ENCODE peak calls at places on chromosomes 5 and 9, in six cellular contexts. K, D, X, J, E and V are unnamed samples.

GRCh38 chr5:134290443-134290842 is 64.6 kb upstream of the PPP2CA start:
- DNase-seq in D (no peak), K (no peak), J (no peak), E (no peak), X (no peak), V (no peak)

GRCh38 chr9:132094314-132094791 is 14.7 kb upstream of the MED27 start:
- DNase-seq in X (no peak), E (peak), K (no peak), D (no peak), J (no peak), V (no peak)

GRCh38 chr5:149205625-149206523 is 64.6 kb downstream of the ABLIM3 start:
- DNase-seq in X (no peak), J (no peak), D (no peak), K (no peak), E (peak), V (peak)

GRCh38 chr5:84437673-84438315 is 53.1 kb upstream of the EDIL3 start:
- DNase-seq in E (peak), D (no peak), K (no peak), J (no peak), X (no peak), V (no peak)

GRCh38 chr9:131608469-131609115 is 63.3 kb downstream of the PRRT1B start:
- DNase-seq in E (peak), X (peak), D (peak), K (no peak), J (peak), V (peak)

GRCh38 chr5:141437208-141437607 is 6.9 kb downstream of the PCDHGA12 start:
- DNase-seq in X (no peak), D (no peak), K (no peak), J (no peak), E (peak), V (no peak)

GRCh38 chr9:136722969-136723356 is 10.6 kb downstream of the DIPK1B start:
- DNase-seq in K (peak), D (no peak), E (no peak), X (no peak), J (no peak), V (no peak)

GRCh38 chr5:126769703-126770102 is 7.2 kb upstream of the LMNB1 start:
- DNase-seq in E (no peak), K (no peak), D (no peak), J (no peak), X (no peak), V (no peak)

GRCh38 chr5:138353550-138353893 is 1.0 kb downstream of the KDM3B start:
- DNase-seq in D (no peak), J (no peak), X (no peak), K (no peak), E (no peak), V (no peak)

GRCh38 chr5:134245101-134245604 is 19.3 kb upstream of the PPP2CA start:
- DNase-seq in X (peak), E (peak), J (no peak), K (no peak), D (no peak), V (no peak)

GRCh38 chr5:79859588-79859987 is 131.5 kb downstream of the MTX3 start:
- DNase-seq in E (no peak), D (no peak), K (no peak), J (no peak), X (no peak), V (no peak)

GRCh38 chr5:180817847-180818246 is 15.2 kb upstream of the MGAT1 start:
- DNase-seq in X (no peak), K (no peak), J (no peak), E (no peak), D (peak), V (no peak)

GRCh38 chr5:134028496-134028895 is 23.7 kb upstream of the VDAC1 start:
- DNase-seq in J (no peak), K (peak), E (no peak), D (no peak), X (no peak), V (no peak)

GRCh38 chr5:180334751-180335613 is 18.2 kb downstream of the GFPT2 start:
- DNase-seq in J (no peak), X (no peak), E (no peak), K (peak), D (peak), V (no peak)

GRCh38 chr5:10457682-10458574 is 16.2 kb downstream of the ROPN1L start:
- DNase-seq in D (no peak), J (peak), E (no peak), K (peak), X (no peak), V (no peak)

GRCh38 chr5:158754018-158754514 is 345.6 kb downstream of the EBF1 start:
- DNase-seq in E (peak), K (no peak), J (no peak), D (no peak), X (no peak), V (no peak)

GRCh38 chr9:76868897-76869296 is 37.0 kb downstream of the PRUNE2 start:
- DNase-seq in J (no peak), X (no peak), K (no peak), E (no peak), D (no peak), V (no peak)

GRCh38 chr5:107389130-107389553 is 281.6 kb downstream of the EFNA5 start:
- DNase-seq in J (peak), K (no peak), E (peak), X (no peak), D (no peak), V (no peak)

GRCh38 chr9:134592018-134592818 is 49.4 kb upstream of the COL5A1 start:
- DNase-seq in J (no peak), E (peak), X (peak), K (no peak), D (peak), V (peak)

GRCh38 chr9:76662476-76663281 is 101.6 kb upstream of the PCA3 start:
- DNase-seq in D (no peak), J (no peak), K (no peak), E (no peak), X (no peak), V (no peak)

GRCh38 chr5:179621551-179621971 is 1.9 kb downstream of the HNRNPH1 start:
- DNase-seq in K (peak), D (peak), E (no peak), X (peak), J (no peak), V (no peak)

GRCh38 chr5:59873113-59873512 is 20.4 kb downstream of the PDE4D start:
- DNase-seq in E (peak), X (no peak), J (no peak), K (no peak), D (no peak), V (no peak)

GRCh38 chr9:133842174-133842573 is 104.0 kb upstream of the SARDH start:
- DNase-seq in K (no peak), E (no peak), D (no peak), J (peak), X (no peak), V (no peak)

GRCh38 chr9:89878687-89879086 is 273.9 kb downstream of the GADD45G start:
- DNase-seq in X (peak), K (peak), E (no peak), J (peak), D (peak), V (peak)

GRCh38 chr5:43804723-43805122 is 201.7 kb downstream of the NNT start:
- DNase-seq in D (no peak), E (no peak), J (no peak), X (no peak), K (no peak), V (no peak)

DNA sequence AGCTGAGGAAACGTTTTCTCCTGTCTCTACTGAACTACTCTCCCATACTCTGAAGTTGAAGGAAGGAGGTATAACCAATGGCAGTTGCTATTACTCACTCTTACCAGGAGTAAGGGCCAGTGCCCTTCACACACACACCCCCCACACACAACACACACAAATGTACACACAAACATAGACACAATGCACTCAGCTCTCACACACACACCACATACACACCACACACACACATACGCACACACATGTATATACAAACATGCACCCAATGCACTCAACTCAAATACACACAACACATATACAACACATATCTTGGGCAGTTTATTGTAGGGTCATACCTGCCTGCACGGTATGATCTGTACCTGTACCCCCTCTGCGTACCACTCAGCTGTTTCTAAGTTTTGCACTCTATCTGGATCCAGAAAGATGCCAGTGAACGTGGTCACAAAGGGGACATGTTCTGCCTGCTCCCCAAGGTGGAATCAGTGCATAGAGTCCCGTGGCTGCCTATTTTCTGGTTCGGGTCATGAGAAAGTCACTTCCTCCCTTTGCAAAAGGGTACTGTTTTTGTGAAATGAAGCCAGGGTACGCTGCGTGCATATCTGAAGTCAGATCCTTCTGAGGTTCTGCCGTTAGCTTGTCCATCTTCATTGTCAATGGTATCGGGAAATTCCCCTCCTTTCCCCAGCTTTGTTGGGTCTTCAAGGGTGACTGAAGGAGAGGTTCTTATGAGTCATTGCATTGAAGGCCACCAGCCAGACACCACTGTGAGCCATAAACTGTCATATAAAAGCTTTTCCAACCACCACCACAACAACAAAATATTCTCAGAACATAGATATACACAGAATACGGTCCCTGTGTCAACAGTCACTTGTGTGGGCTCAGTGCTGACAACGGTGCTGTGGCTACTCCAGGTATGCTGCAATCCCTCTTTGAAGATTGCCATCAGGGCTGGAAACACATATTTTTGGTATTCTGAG is 131.9 kb downstream of the UGCG start:
- DNase-seq in X (no peak), J (no peak), E (no peak), D (no peak), K (no peak), V (no peak)
- TF ChIP-seq POLR2A in X (no peak), J (no peak), E (no peak), D (no peak), K (no peak), V (no peak)

GRCh38 chr5:53738105-53738504 is 177.7 kb downstream of the NDUFS4 start:
- DNase-seq in E (no peak), J (no peak), X (no peak), K (no peak), D (no peak), V (no peak)

GRCh38 chr5:53739111-53739510 is 178.7 kb downstream of the NDUFS4 start:
- DNase-seq in K (no peak), E (no peak), D (no peak), X (no peak), J (no peak), V (no peak)

GRCh38 chr5:53730938-53731337 is 170.5 kb downstream of the NDUFS4 start:
- DNase-seq in E (no peak), D (no peak), X (no peak), J (no peak), K (no peak), V (no peak)

GRCh38 chr5:53733853-53734252 is 173.4 kb downstream of the NDUFS4 start:
- DNase-seq in E (no peak), D (no peak), J (no peak), K (no peak), X (no peak), V (no peak)
- TF ChIP-seq CTCF in E (no peak), D (no peak), J (no peak), K (no peak), X (no peak), V (no peak)

DNA sequence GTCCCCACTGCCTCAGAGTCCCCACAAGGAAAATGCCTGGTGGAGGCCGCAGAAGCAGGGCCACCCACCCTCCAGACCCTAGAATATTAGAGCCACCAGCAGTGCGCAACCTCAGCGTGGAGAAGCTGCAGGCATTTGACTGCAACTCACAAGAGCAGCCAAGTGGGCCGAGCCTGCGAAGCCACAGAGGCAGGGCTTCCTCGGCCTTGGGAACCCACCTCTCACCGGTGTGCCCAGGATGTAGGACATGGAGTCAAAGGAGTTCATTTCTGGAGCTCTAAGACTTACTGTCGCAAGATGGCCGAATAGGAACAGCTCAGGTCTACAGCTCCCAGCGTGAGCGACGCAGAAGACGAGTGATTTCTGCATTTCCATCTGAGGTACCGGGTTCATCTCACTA is 397.9 kb upstream of the PIK3R1 start:
- DNase-seq in X (no peak), D (no peak), K (no peak), J (no peak), E (no peak), V (no peak)
- TF ChIP-seq POLR2A in X (no peak), D (no peak), K (no peak), J (no peak), E (no peak), V (no peak)

GRCh38 chr5:124172389-124173003 is 573.9 kb downstream of the ZNF608 start:
- DNase-seq in X (no peak), K (no peak), J (no peak), D (no peak), E (no peak), V (no peak)
- TF ChIP-seq CTCF in X (no peak), K (no peak), J (no peak), D (no peak), E (no peak), V (no peak)

GRCh38 chr9:93450817-93451761 is at the start of gene FAM120A:
- DNase-seq in J (peak), X (peak), K (peak), E (peak), D (peak), V (peak)
- TF ChIP-seq POLR2A in J (no peak), X (peak), K (peak), E (peak), D (peak), V (peak)